ENCODE peak calls at places on chromosomes 5 and 9, in nine cellular contexts. D is H9, S is IMR-90, K is WTC11, F is kidney, Z is GM13976, J is PC-3, W is tibial artery, G is adrenal gland. N is an unnamed sample.

GRCh38 chr9:129836342-129837007 is 1.2 kb downstream of the USP20 start:
- DNase-seq in F (no peak), G (no peak), D (no peak), W (no peak), Z (no peak), S (no peak), K (peak), J (no peak), N (peak)

GRCh38 chr9:134699343-134699740 is 57.7 kb downstream of the COL5A1 start:
- DNase-seq in Z (no peak), G (no peak), K (no peak), W (no peak), S (peak), D (no peak), F (no peak), J (no peak), N (no peak)

GRCh38 chr5:155728146-155728856 is 598.7 kb upstream of the SGCD start:
- DNase-seq in F (peak), G (peak), K (peak), D (peak), W (no peak), S (peak), J (no peak), Z (no peak), N (no peak)

GRCh38 chr5:159503236-159503635 is 172.9 kb upstream of the IL12B start:
- DNase-seq in W (no peak), K (no peak), S (no peak), D (no peak), F (no peak), J (no peak), G (no peak), Z (no peak), N (no peak)

GRCh38 chr9:96217358-96217755 is 84.6 kb downstream of the HSD17B3 start:
- DNase-seq in K (no peak), S (no peak), W (peak), G (peak), D (no peak), Z (no peak), F (peak), J (no peak), N (no peak)

GRCh38 chr5:113776832-113777525 is 263.5 kb downstream of the YTHDC2 start:
- DNase-seq in K (no peak), J (peak), S (no peak), G (peak), F (no peak), D (no peak), W (no peak), Z (no peak), N (no peak)

GRCh38 chr9:136722093-136722968 is 10.0 kb downstream of the DIPK1B start:
- DNase-seq in D (no peak), S (no peak), W (no peak), G (no peak), K (no peak), Z (no peak), F (no peak), J (no peak), N (no peak)

GRCh38 chr5:169408166-169408565 is 107.2 kb upstream of the SLIT3 start:
- DNase-seq in K (no peak), Z (no peak), W (no peak), G (no peak), J (no peak), F (no peak), D (no peak), S (no peak), N (no peak)

GRCh38 chr9:126095546-126096190 is 231.0 kb upstream of the MVB12B start:
- DNase-seq in S (no peak), D (no peak), K (no peak), W (no peak), Z (no peak), G (no peak), F (no peak), J (no peak), N (no peak)

DNA sequence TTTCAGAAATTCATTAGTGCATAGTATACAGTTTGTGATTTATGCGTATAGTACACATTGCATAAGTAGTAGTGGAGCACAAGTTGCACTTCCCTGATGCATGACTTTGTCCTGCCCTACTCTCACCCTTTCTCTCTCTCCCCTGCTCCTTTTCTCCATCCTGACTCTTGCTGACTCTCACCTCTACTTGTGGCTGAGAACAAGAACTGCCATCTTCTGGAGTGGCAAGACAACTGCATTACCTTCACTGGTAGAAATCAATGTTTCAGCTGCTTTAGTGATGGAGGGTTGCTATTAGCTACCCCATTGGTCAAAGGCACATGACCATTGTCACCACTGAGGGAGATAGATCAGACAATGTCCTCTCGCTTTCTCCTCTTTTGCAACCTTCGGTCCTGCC is 26.9 kb downstream of the SPEF2 start:
- DNase-seq in F (no peak), K (no peak), G (no peak), D (peak), Z (no peak), S (no peak), W (no peak), J (no peak), N (no peak)
- TF ChIP-seq CTCF in F (no peak), K (no peak), G (no peak), D (peak), Z (no peak), S (no peak), W (no peak), J (no peak), N (no peak)

GRCh38 chr5:77775773-77776605 is at the start of gene TBCA:
- DNase-seq in G (peak), Z (peak), W (peak), S (peak), F (peak), J (peak), D (peak), K (peak), N (peak)
- TF ChIP-seq CTCF in G (peak), Z (no peak), W (no peak), S (peak), F (no peak), J (no peak), D (peak), K (no peak), N (no peak)

GRCh38 chr5:59579101-59579885 is 314.2 kb downstream of the PDE4D start:
- DNase-seq in K (no peak), J (no peak), Z (no peak), W (no peak), S (no peak), G (no peak), D (no peak), F (no peak), N (no peak)
- TF ChIP-seq CTCF in K (no peak), J (no peak), Z (no peak), W (no peak), S (no peak), G (no peak), D (no peak), F (no peak), N (no peak)

GRCh38 chr5:98064118-98064517 is 709.3 kb upstream of the RGMB start:
- DNase-seq in Z (no peak), W (no peak), D (no peak), J (no peak), F (no peak), S (no peak), K (no peak), G (no peak), N (no peak)

GRCh38 chr5:98065261-98065909 is 708.1 kb upstream of the RGMB start:
- DNase-seq in W (no peak), Z (no peak), G (no peak), D (no peak), K (no peak), S (peak), F (no peak), J (peak), N (no peak)

GRCh38 chr5:98069876-98070512 is 703.5 kb upstream of the RGMB start:
- DNase-seq in Z (peak), G (no peak), J (no peak), K (no peak), S (peak), D (no peak), F (no peak), W (no peak), N (peak)

DNA sequence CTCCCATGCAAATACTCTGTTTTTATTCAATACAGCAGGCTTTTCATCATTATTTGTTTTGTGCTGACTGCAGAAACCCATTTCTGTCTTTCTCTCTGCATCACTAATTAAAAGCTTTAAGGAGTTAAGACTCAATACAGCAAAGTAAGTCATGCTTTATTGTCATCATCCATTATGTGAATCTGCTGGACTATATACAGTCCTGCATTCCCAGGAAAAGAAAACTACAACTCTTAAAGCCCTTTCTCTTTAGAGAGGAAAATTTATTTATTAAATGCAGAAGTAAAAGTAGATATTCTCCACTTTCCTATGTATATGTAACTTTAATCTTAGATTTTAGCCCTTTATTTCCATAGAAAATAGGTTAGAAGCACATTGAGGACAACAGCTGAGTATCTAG is 706.6 kb upstream of the RGMB start:
- DNase-seq in D (no peak), S (peak), J (peak), W (no peak), K (no peak), G (no peak), F (no peak), Z (no peak), N (no peak)
- TF ChIP-seq CTCF in D (no peak), S (no peak), J (no peak), W (no peak), K (no peak), G (no peak), F (no peak), Z (no peak), N (no peak)

GRCh38 chr5:10423009-10423408 is 18.7 kb upstream of the ROPN1L start:
- DNase-seq in W (no peak), G (no peak), S (no peak), F (no peak), D (peak), K (no peak), J (no peak), Z (no peak), N (no peak)

GRCh38 chr5:10427201-10427600 is 14.5 kb upstream of the ROPN1L start:
- DNase-seq in K (no peak), J (no peak), F (no peak), G (no peak), Z (no peak), D (no peak), S (no peak), W (no peak), N (no peak)

GRCh38 chr5:10420926-10421325 is 20.8 kb upstream of the ROPN1L start:
- DNase-seq in S (peak), G (no peak), K (no peak), W (no peak), J (peak), D (no peak), F (no peak), Z (no peak), N (no peak)

GRCh38 chr5:10421841-10422691 is 19.6 kb upstream of the ROPN1L start:
- DNase-seq in D (no peak), F (no peak), S (no peak), W (no peak), Z (no peak), G (peak), J (no peak), K (no peak), N (no peak)

DNA sequence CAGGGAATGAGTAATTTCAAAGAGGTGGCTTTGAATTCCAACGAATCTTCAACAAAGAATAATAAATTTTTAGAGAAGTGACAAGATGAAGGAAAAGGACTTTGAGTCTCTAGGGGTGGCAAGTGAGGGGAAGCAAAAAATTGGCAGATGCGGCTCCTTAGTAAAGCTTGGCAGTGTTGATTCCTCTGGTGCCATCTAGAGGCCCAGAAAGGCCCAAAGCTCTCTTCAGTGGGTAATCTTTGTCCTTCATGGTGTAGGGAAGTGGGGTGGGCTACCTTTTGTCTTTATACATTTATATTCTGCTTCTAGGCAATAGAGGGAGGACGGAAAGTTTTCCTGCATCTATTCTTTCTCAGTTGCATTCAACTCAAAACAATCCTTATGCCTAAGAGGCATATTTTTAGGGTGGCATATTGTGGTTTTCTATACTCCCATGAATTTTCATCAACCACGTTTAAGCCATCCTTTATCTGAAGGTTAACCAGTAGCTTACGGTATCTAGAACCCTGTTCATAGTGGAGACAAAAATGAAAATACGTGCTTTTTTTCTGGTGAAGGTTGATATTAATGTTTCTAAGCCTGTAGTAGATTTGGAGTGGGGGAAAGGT is 17.5 kb upstream of the ROPN1L start:
- DNase-seq in D (peak), F (no peak), W (no peak), Z (no peak), S (peak), G (peak), K (peak), J (peak), N (peak)
- TF ChIP-seq CTCF in D (peak), F (peak), W (peak), Z (peak), S (peak), G (peak), K (no peak), J (peak), N (peak)

GRCh38 chr5:56323505-56323904 is 90.4 kb upstream of the ANKRD55 start:
- DNase-seq in F (no peak), S (peak), W (no peak), D (no peak), J (peak), G (no peak), Z (no peak), K (no peak), N (no peak)
- TF ChIP-seq CTCF in F (peak), S (no peak), W (no peak), D (no peak), J (no peak), G (no peak), Z (no peak), K (no peak), N (no peak)

N was measured in GM20000.